ENCODE peak calls at places on chromosomes 5 and 9, in ten cellular contexts. D is tibial nerve, L is kidney, T is left ventricle myocardium inferior, E is mesenchymal stem cell, A is right atrium auricular region, J is OCI-LY7, O is cardiac muscle cell, P is ovary, B is astrocyte. C is an unnamed sample. For H3K4me1, the result is how much of the 10 kb centered on the place peaks cover.

GRCh38 chr5:157566902-157567489 is 8.6 kb downstream of the ADAM19 start:
- DNase-seq in D (peak), L (no peak), T (no peak), E (no peak), A (no peak), J (no peak), O (no peak), P (no peak), B (no peak), C (no peak)

GRCh38 chr9:130433947-130434262 is 10.9 kb upstream of the ASS1 start:
- DNase-seq in D (no peak), L (no peak), T (no peak), E (no peak), A (no peak), J (no peak), O (no peak), P (no peak), B (no peak), C (no peak)

GRCh38 chr5:108788142-108788541 is 40.4 kb downstream of the FER start:
- DNase-seq in D (no peak), L (no peak), T (peak), E (no peak), A (no peak), J (no peak), O (no peak), P (no peak), B (no peak), C (peak)

GRCh38 chr5:22754155-22754554 is 99.0 kb downstream of the CDH12 start:
- DNase-seq in D (no peak), L (no peak), T (no peak), E (no peak), A (no peak), J (no peak), O (no peak), P (no peak), B (no peak), C (no peak)

GRCh38 chr9:19386469-19387044 is 6.5 kb upstream of the RPS6 start:
- DNase-seq in D (no peak), L (no peak), T (no peak), E (no peak), A (no peak), J (no peak), O (no peak), P (no peak), B (no peak), C (no peak)

GRCh38 chr9:78552802-78553201 is 255.9 kb downstream of the PSAT1 start:
- DNase-seq in D (no peak), L (no peak), T (no peak), E (no peak), A (no peak), J (no peak), O (no peak), P (no peak), B (peak), C (no peak)

GRCh38 chr9:136532799-136533774 is 12.8 kb downstream of the NOTCH1 start:
- DNase-seq in D (no peak), L (no peak), T (no peak), E (no peak), A (no peak), J (no peak), O (no peak), P (no peak), B (no peak), C (no peak)

GRCh38 chr5:39355324-39355723 is 9.0 kb downstream of the C9 start:
- DNase-seq in D (no peak), L (no peak), T (no peak), E (no peak), A (no peak), J (no peak), O (no peak), P (no peak), B (no peak), C (no peak)

GRCh38 chr5:134874831-134875655 is 872 bp downstream of the TXNDC15 start:
- DNase-seq in D (peak), L (peak), T (peak), E (peak), A (peak), J (peak), O (peak), P (peak), B (peak), C (no peak)

GRCh38 chr9:124934290-124934689 is 6.6 kb downstream of the GOLGA1 start:
- DNase-seq in D (no peak), L (no peak), T (no peak), E (peak), A (no peak), J (peak), O (no peak), P (no peak), B (peak), C (no peak)

GRCh38 chr5:89313804-89314588 is 431.0 kb upstream of the MEF2C start:
- DNase-seq in D (no peak), L (no peak), T (no peak), E (peak), A (no peak), J (peak), O (peak), P (no peak), B (peak), C (no peak)

GRCh38 chr5:173855162-173855994 is 32.8 kb upstream of the CPEB4 start:
- DNase-seq in D (no peak), L (no peak), T (peak), E (no peak), A (no peak), J (no peak), O (peak), P (no peak), B (no peak), C (no peak)

GRCh38 chr9:95116820-95117204 is 200.7 kb downstream of the FANCC start:
- DNase-seq in D (no peak), L (no peak), T (no peak), E (no peak), A (no peak), J (no peak), O (no peak), P (no peak), B (no peak), C (no peak)

DNA sequence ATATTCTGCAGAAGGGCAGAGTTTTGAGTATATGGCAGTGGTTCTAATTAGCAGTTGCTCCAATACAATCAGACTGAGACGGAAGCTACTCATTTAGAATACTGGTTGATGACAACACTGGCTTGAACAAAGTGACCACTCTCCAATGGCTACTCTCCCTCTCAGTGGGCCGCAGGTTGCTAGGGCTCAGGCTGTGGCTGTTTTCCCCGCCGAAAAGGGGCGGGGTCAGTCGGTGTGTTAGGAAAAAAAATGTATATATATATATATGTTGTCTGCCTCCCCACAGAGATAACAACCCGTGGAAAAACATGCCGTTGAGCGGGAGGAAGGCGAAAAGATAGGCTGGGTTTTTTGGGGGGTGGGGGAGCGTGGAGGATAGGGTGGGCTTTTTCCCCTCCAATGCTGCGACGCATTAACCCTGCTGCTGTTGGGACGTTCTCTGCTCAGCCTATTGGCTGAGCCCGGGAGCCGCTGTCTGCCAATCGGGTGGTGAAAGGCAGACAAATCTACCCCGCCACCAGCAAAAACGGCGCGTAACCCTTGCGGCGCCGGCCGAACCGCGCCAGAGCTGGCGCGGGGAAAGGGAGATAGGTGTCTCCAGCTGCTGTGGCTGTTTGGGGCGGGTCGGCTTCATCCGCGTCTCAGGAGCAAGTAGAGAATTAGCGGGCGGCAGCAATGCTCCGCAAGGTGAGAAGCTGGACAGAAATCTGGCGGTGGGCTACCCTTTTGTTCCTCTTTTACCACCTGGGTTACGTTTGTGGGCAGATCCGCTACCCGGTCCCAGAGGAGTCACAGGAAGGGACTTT is at the start of gene PCDHGC4:
- DNase-seq in D (no peak), L (no peak), T (no peak), E (peak), A (peak), J (peak), O (peak), P (no peak), B (peak), C (no peak)
- H3K4me1 ChIP-seq in D (under half), L (under half), T (half or more), E (under half), A (under half), J (half or more), O (under half), P (under half), B (under half), C (half or more)

DNA sequence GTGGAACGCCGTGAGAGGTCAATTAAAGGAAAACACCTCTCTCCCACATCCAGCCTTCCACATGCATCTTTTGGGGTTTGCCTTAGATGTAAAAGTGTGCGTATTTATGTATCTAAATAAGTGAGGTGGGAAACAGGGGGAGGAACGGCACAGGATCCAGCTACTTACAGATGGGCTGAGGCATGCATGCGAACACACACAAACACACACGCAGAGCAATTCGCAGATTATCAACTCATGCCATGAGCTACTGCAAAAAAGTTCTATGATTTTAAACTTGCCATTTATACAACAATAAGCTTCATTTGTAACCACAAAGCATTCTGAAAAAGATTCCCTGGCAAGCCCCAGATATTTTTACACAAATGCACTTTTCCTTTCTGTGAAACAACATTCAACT is 242.0 kb downstream of the BNC2 start:
- DNase-seq in D (no peak), L (no peak), T (no peak), E (no peak), A (no peak), J (no peak), O (no peak), P (no peak), B (no peak), C (no peak)
- H3K4me3 ChIP-seq in D (no peak), L (no peak), T (no peak), E (no peak), A (no peak), J (no peak), O (no peak), P (no peak), B (no peak), C (no peak)

GRCh38 chr9:6576930-6577329 is 68.6 kb downstream of the GLDC start:
- DNase-seq in D (no peak), L (no peak), T (no peak), E (no peak), A (no peak), J (no peak), O (no peak), P (no peak), B (no peak), C (no peak)

GRCh38 chr9:6575324-6575758 is 70.2 kb downstream of the GLDC start:
- DNase-seq in D (no peak), L (no peak), T (no peak), E (no peak), A (no peak), J (peak), O (no peak), P (no peak), B (no peak), C (no peak)

GRCh38 chr9:6584881-6585597 is 60.5 kb downstream of the GLDC start:
- DNase-seq in D (no peak), L (no peak), T (no peak), E (peak), A (no peak), J (peak), O (peak), P (no peak), B (peak), C (no peak)

DNA sequence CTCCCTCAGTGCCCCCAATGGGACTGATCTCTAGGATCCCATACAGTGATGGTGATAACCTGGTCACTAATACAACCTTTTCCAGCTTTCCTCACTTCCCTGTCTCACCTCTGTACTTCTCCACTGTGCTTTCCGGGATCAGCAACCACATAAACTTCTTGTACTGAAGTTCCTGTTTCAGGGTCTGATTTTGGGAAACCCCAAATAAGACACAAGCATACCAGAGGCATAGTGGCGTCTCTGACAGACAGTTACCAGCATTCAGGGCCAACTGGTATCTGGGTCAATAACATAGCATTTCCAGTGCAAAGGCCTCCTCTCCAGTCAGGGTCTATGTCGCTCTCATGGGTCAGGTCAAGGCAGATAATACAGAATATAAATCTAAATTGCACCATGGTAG is 64.3 kb downstream of the GLDC start:
- DNase-seq in D (no peak), L (no peak), T (no peak), E (no peak), A (no peak), J (no peak), O (no peak), P (no peak), B (no peak), C (no peak)
- H3K4me1 ChIP-seq in D (under half), L (under half), T (under half), E (under half), A (under half), J (under half), O (under half), P (under half), B (under half), C (under half)

DNA sequence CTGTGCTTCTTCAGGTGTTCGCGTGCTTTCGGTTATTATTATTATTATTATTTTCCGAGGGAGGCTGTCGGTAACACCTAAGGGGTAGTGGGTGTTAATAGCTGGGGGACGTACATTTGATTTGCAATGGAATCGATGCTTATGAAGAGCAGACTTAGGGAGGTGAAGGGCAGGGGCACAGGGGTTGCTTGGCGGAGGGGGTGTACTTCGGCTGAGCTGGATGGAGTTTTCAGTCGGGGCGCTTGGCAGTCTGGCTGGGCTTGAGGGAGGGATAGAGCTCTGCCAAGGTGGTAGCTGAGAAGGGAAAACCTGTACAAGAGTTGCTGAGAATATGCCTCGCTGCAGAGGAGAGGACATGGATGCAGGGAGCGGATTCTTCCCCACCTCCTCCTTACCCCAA is 611 bp upstream of the PTPRD start:
- DNase-seq in D (no peak), L (no peak), T (no peak), E (no peak), A (no peak), J (no peak), O (no peak), P (no peak), B (no peak), C (no peak)
- H3K4me3 ChIP-seq in D (no peak), L (no peak), T (peak), E (peak), A (no peak), J (no peak), O (peak), P (no peak), B (peak), C (peak)